ENCODE peak calls at places on chromosome 1, in nine cellular contexts. One of them, this sample, is unnamed.

GRCh38 chr1:18882511-18882910 is 19.8 kb downstream of the ALDH4A1 start:
- DNase-seq in glomerular endothelial cell: no peak
- DNase-seq in KBM-7: no peak
- DNase-seq in suprapubic skin: no peak
- DNase-seq in stimulated activated CD4-positive, alpha-beta T cell treated with anti-CD3 and anti-CD28 coated beads, Interleukin-12 subunit alpha, Interleukin-12 subunit beta, amount 100 ng/mL, for 24 hours: no peak
- DNase-seq in activated naive CD4-positive, alpha-beta T cell: no peak
- DNase-seq in MV-4-11: no peak
- DNase-seq in cardiac septum: no peak
- DNase-seq in EL: no peak
- DNase-seq in this sample: no peak

GRCh38 chr1:218592688-218593087 is 247.6 kb downstream of the TGFB2 start:
- DNase-seq in cardiac septum: no peak
- DNase-seq in glomerular endothelial cell: peak
- DNase-seq in suprapubic skin: no peak
- DNase-seq in MV-4-11: no peak
- DNase-seq in KBM-7: no peak
- DNase-seq in EL: peak
- DNase-seq in activated naive CD4-positive, alpha-beta T cell: no peak
- DNase-seq in stimulated activated CD4-positive, alpha-beta T cell treated with anti-CD3 and anti-CD28 coated beads, Interleukin-12 subunit alpha, Interleukin-12 subunit beta, amount 100 ng/mL, for 24 hours: no peak
- DNase-seq in this sample: peak

GRCh38 chr1:196317535-196318522 is 290.4 kb downstream of the KCNT2 start:
- DNase-seq in MV-4-11: peak
- DNase-seq in activated naive CD4-positive, alpha-beta T cell: no peak
- DNase-seq in EL: peak
- DNase-seq in glomerular endothelial cell: peak
- DNase-seq in suprapubic skin: no peak
- DNase-seq in KBM-7: peak
- DNase-seq in cardiac septum: no peak
- DNase-seq in stimulated activated CD4-positive, alpha-beta T cell treated with anti-CD3 and anti-CD28 coated beads, Interleukin-12 subunit alpha, Interleukin-12 subunit beta, amount 100 ng/mL, for 24 hours: no peak
- DNase-seq in this sample: peak

GRCh38 chr1:29124366-29125236 is 898 bp upstream of the TMEM200B start:
- DNase-seq in glomerular endothelial cell: no peak
- DNase-seq in suprapubic skin: peak
- DNase-seq in EL: peak
- DNase-seq in activated naive CD4-positive, alpha-beta T cell: peak
- DNase-seq in KBM-7: peak
- DNase-seq in MV-4-11: no peak
- DNase-seq in cardiac septum: peak
- DNase-seq in stimulated activated CD4-positive, alpha-beta T cell treated with anti-CD3 and anti-CD28 coated beads, Interleukin-12 subunit alpha, Interleukin-12 subunit beta, amount 100 ng/mL, for 24 hours: no peak
- DNase-seq in this sample: peak

GRCh38 chr1:90712153-90712930 is 4.8 kb downstream of the BARHL2 start:
- DNase-seq in suprapubic skin: no peak
- DNase-seq in EL: no peak
- DNase-seq in stimulated activated CD4-positive, alpha-beta T cell treated with anti-CD3 and anti-CD28 coated beads, Interleukin-12 subunit alpha, Interleukin-12 subunit beta, amount 100 ng/mL, for 24 hours: no peak
- DNase-seq in activated naive CD4-positive, alpha-beta T cell: no peak
- DNase-seq in KBM-7: no peak
- DNase-seq in MV-4-11: no peak
- DNase-seq in glomerular endothelial cell: no peak
- DNase-seq in cardiac septum: no peak
- DNase-seq in this sample: no peak

GRCh38 chr1:183043872-183044859 is 20.9 kb downstream of the LAMC1 start:
- DNase-seq in cardiac septum: no peak
- DNase-seq in suprapubic skin: no peak
- DNase-seq in MV-4-11: no peak
- DNase-seq in activated naive CD4-positive, alpha-beta T cell: no peak
- DNase-seq in KBM-7: no peak
- DNase-seq in EL: peak
- DNase-seq in stimulated activated CD4-positive, alpha-beta T cell treated with anti-CD3 and anti-CD28 coated beads, Interleukin-12 subunit alpha, Interleukin-12 subunit beta, amount 100 ng/mL, for 24 hours: no peak
- DNase-seq in glomerular endothelial cell: no peak
- DNase-seq in this sample: peak

GRCh38 chr1:185441608-185442007 is 124.6 kb upstream of the IVNS1ABP start:
- DNase-seq in stimulated activated CD4-positive, alpha-beta T cell treated with anti-CD3 and anti-CD28 coated beads, Interleukin-12 subunit alpha, Interleukin-12 subunit beta, amount 100 ng/mL, for 24 hours: no peak
- DNase-seq in activated naive CD4-positive, alpha-beta T cell: no peak
- DNase-seq in EL: peak
- DNase-seq in cardiac septum: no peak
- DNase-seq in KBM-7: no peak
- DNase-seq in MV-4-11: no peak
- DNase-seq in suprapubic skin: no peak
- DNase-seq in glomerular endothelial cell: no peak
- DNase-seq in this sample: peak

GRCh38 chr1:20449736-20450311 is 36.2 kb downstream of the CAMK2N1 start:
- DNase-seq in glomerular endothelial cell: no peak
- DNase-seq in MV-4-11: no peak
- DNase-seq in activated naive CD4-positive, alpha-beta T cell: no peak
- DNase-seq in KBM-7: no peak
- DNase-seq in EL: no peak
- DNase-seq in stimulated activated CD4-positive, alpha-beta T cell treated with anti-CD3 and anti-CD28 coated beads, Interleukin-12 subunit alpha, Interleukin-12 subunit beta, amount 100 ng/mL, for 24 hours: no peak
- DNase-seq in cardiac septum: no peak
- DNase-seq in suprapubic skin: no peak
- DNase-seq in this sample: peak

GRCh38 chr1:206679738-206680211 is 4.9 kb upstream of the MAPKAPK2 start:
- DNase-seq in stimulated activated CD4-positive, alpha-beta T cell treated with anti-CD3 and anti-CD28 coated beads, Interleukin-12 subunit alpha, Interleukin-12 subunit beta, amount 100 ng/mL, for 24 hours: no peak
- DNase-seq in activated naive CD4-positive, alpha-beta T cell: no peak
- DNase-seq in MV-4-11: peak
- DNase-seq in EL: no peak
- DNase-seq in suprapubic skin: no peak
- DNase-seq in cardiac septum: no peak
- DNase-seq in glomerular endothelial cell: no peak
- DNase-seq in KBM-7: peak
- DNase-seq in this sample: no peak

GRCh38 chr1:192706936-192707335 is 71.0 kb downstream of the RGS13 start:
- DNase-seq in glomerular endothelial cell: no peak
- DNase-seq in EL: peak
- DNase-seq in MV-4-11: no peak
- DNase-seq in stimulated activated CD4-positive, alpha-beta T cell treated with anti-CD3 and anti-CD28 coated beads, Interleukin-12 subunit alpha, Interleukin-12 subunit beta, amount 100 ng/mL, for 24 hours: no peak
- DNase-seq in activated naive CD4-positive, alpha-beta T cell: no peak
- DNase-seq in KBM-7: no peak
- DNase-seq in suprapubic skin: no peak
- DNase-seq in cardiac septum: no peak
- DNase-seq in this sample: no peak

GRCh38 chr1:26717066-26717465 is 21.3 kb downstream of the ARID1A start:
- DNase-seq in MV-4-11: no peak
- DNase-seq in activated naive CD4-positive, alpha-beta T cell: no peak
- DNase-seq in stimulated activated CD4-positive, alpha-beta T cell treated with anti-CD3 and anti-CD28 coated beads, Interleukin-12 subunit alpha, Interleukin-12 subunit beta, amount 100 ng/mL, for 24 hours: no peak
- DNase-seq in cardiac septum: no peak
- DNase-seq in EL: no peak
- DNase-seq in glomerular endothelial cell: no peak
- DNase-seq in KBM-7: no peak
- DNase-seq in suprapubic skin: no peak
- DNase-seq in this sample: no peak